ENCODE peak calls at places on chromosomes 6 and 20, in five cellular contexts. R is transverse colon, M is upper lobe of right lung, K is A549, G is astrocyte of the spinal cord. F is an unnamed sample.

GRCh38 chr6:117521785-117522502 is 39.5 kb downstream of the DCBLD1 start:
- DNase-seq in R (no peak), M (no peak), K (no peak), G (no peak), F (peak; percentile 63)

GRCh38 chr6:165184192-165184979 is 125.0 kb downstream of the C6orf118 start:
- DNase-seq in R (no peak), M (no peak), K (no peak), G (no peak), F (no peak)

GRCh38 chr20:42183147-42183546 is 565.0 kb upstream of the CHD6 start:
- DNase-seq in R (no peak), M (no peak), K (no peak), G (no peak), F (no peak)

GRCh38 chr6:136235233-136235564 is 14.9 kb downstream of the MTFR2 start:
- DNase-seq in R (no peak), M (no peak), K (no peak), G (peak; percentile 62), F (peak; percentile 89)

GRCh38 chr6:121647905-121648304 is 212.5 kb downstream of the GJA1 start:
- DNase-seq in R (no peak), M (no peak), K (no peak), G (peak; percentile 44), F (peak; percentile 77)

GRCh38 chr6:108074057-108074358 is 533 bp downstream of the OSTM1 start:
- DNase-seq in R (no peak), M (no peak), K (no peak), G (no peak), F (peak; percentile 43)

GRCh38 chr6:89961481-89961880 is 67.2 kb downstream of the GJA10 start:
- DNase-seq in R (no peak), M (no peak), K (no peak), G (no peak), F (no peak)

GRCh38 chr20:1324598-1325172 is 4.3 kb downstream of the SDCBP2 start:
- DNase-seq in R (no peak), M (no peak), K (peak; percentile 64), G (peak; percentile 67), F (peak; percentile 70)

GRCh38 chr6:35415065-35415880 is 36.9 kb upstream of the FANCE start:
- DNase-seq in R (peak; percentile 72), M (peak; percentile 77), K (peak; percentile 66), G (peak; percentile 94), F (peak; percentile 96)

GRCh38 chr6:138986578-138986977 is 1.5 kb downstream of the REPS1 start:
- DNase-seq in R (no peak), M (no peak), K (no peak), G (peak; percentile 42), F (peak; percentile 41)

GRCh38 chr6:131765081-131765852 is 42.6 kb upstream of the ENPP1 start:
- DNase-seq in R (no peak), M (no peak), K (no peak), G (peak; percentile 70), F (peak; percentile 81)

GRCh38 chr6:119454694-119455093 is 105.1 kb upstream of the MAN1A1 start:
- DNase-seq in R (no peak), M (no peak), K (no peak), G (no peak), F (no peak)

GRCh38 chr6:12584631-12585405 is 131.7 kb upstream of the PHACTR1 start:
- DNase-seq in R (no peak), M (no peak), K (no peak), G (no peak), F (no peak)

GRCh38 chr6:26017567-26017966 is 55.0 kb downstream of the TRIM38 start:
- DNase-seq in R (peak; percentile 42), M (peak; percentile 81), K (no peak), G (peak; percentile 93), F (peak; percentile 95)

GRCh38 chr6:44667668-44668390 is 280.3 kb downstream of the CDC5L start:
- DNase-seq in R (peak; percentile 41), M (no peak), K (peak; percentile 18), G (no peak), F (peak; percentile 23)
- TF ChIP-seq CTCF in R (peak; percentile 54), M (peak; percentile 58), K (peak; percentile 31), G (peak; percentile 67), F (peak; percentile 70)

DNA sequence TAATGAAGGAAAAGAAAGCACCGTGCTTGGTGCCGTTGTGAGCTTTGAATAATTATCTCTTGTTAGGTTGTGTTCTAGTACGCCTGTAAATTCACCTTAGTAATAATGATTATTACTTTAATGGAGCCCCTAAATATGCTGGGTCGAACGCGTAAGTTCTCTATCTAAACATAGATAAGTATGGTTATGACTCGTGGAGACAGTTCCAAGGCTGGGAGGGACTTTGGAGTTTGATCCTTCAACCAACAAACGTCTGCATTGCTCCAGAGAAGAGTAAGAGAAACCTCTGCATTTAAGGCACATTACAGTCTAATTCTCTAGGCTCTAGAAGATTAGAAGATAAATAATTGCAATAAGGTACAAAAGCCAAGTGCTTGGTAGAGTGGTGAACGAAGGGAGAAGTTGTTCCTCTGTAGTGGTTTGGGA is 514 bp downstream of the ACOT13 start:
- DNase-seq in R (peak; percentile 57), M (no peak), K (no peak), G (no peak), F (peak; percentile 72)
- TF ChIP-seq CTCF in R (no peak), M (no peak), K (no peak), G (no peak), F (no peak)

GRCh38 chr6:52124126-52125121 is 37.0 kb upstream of the PKHD1 start:
- DNase-seq in R (no peak), M (no peak), K (no peak), G (no peak), F (no peak)
- TF ChIP-seq CTCF in R (no peak), M (no peak), K (no peak), G (no peak), F (no peak)

GRCh38 chr6:167996424-167997199 is 859 bp upstream of the KIF25 start:
- DNase-seq in R (no peak), M (peak; percentile 54), K (no peak), G (no peak), F (no peak)
- TF ChIP-seq CTCF in R (no peak), M (no peak), K (no peak), G (no peak), F (peak; percentile 41)

GRCh38 chr6:79133173-79133572 is 55.1 kb upstream of the PHIP start:
- DNase-seq in R (no peak), M (no peak), K (no peak), G (no peak), F (no peak)

DNA sequence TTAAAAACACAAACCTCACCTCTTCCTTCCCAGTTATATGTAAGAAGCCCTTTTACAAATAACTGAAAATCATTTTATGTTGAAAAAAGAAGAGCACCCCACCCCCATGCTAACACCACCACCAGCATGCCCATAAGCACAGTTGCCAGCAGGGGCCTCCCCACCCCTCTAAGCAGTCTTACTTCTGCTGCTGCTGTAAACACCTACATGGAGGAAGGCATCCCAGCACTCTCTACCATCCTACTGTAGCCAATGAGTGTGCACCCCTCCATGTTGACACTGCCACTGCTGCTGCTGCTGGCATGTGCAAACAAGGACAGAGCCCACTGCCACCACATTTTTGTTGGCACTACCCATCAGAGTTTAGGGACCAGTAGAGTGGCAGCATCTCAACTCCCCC is 49.6 kb upstream of the PHIP start:
- DNase-seq in R (no peak), M (no peak), K (no peak), G (no peak), F (no peak)
- TF ChIP-seq CTCF in R (no peak), M (no peak), K (no peak), G (no peak), F (no peak)

GRCh38 chr20:57496592-57496991 is 28.3 kb downstream of the CTCFL start:
- DNase-seq in R (no peak), M (no peak), K (no peak), G (no peak), F (no peak)

GRCh38 chr20:57500235-57500634 is 24.7 kb downstream of the CTCFL start:
- DNase-seq in R (no peak), M (no peak), K (no peak), G (no peak), F (no peak)

GRCh38 chr20:57500941-57501340 is 24.0 kb downstream of the CTCFL start:
- DNase-seq in R (no peak), M (no peak), K (no peak), G (no peak), F (no peak)

GRCh38 chr20:57499676-57500075 is 25.3 kb downstream of the CTCFL start:
- DNase-seq in R (no peak), M (no peak), K (no peak), G (no peak), F (no peak)

DNA sequence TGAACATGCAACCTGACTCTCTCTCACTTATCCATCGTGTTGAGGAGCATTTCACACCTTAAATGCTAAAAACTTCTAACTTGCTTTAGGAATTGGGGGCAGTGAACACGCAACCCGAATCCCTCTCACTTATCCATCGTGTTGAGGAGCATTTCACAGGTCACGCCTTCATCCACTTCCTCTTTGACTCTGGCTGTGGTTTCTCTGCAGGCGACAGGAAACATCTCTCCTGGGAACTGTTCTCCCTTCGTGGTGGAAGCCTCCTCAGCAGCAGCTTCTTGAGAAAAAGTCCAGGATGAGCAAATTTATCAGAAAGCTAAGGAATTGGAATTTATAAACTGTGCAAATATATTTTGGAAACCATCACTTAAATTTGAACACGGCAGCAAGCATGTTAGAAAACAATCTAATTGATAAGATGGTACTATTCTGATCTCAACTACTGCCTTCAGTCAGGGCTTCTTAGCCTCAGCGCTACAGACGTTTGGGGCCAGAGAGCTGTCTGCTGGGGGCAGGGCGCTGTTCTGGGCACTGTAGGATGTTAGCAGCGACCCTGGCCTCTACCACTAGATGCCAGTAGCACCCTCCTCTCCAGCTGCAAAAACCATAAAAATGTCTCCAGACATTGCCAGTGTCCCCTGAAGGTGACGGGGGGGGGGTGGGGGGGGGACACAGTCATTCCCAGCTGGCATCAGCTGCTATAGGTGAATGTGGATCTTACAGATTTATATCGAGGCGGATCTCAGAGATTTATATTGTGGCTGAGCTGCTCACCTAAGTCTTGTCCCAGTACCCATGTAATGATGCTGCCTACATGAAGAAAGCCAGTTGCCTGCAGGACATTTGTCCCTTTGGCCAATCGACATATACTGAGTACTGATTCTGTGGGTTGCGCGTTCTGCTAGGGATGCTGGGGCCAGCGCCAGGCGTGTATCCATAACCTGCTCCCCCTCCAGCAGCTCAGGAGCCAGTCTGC is 26.2 kb downstream of the CTCFL start:
- DNase-seq in R (no peak), M (no peak), K (no peak), G (peak; percentile 6), F (peak; percentile 23)
- TF ChIP-seq CTCF in R (no peak), M (peak; percentile 31), K (peak; percentile 45), G (peak; percentile 39), F (peak; percentile 46)